ENCODE peak calls at places on chromosomes 3 and 15, in nine cellular contexts. One of them, this sample, is unnamed.

GRCh38 chr3:195757371-195757770 is 36.6 kb downstream of the MUC20 start:
- DNase-seq in tibial nerve: no peak
- DNase-seq in kidney epithelial cell: no peak
- DNase-seq in T-cell: no peak
- DNase-seq in NCI-H460: no peak
- DNase-seq in brain microvascular endothelial cell: no peak
- DNase-seq in fibroblast of the aortic adventitia: no peak
- DNase-seq in T47D: no peak
- DNase-seq in stimulated activated CD4-positive, alpha-beta T cell treated with anti-CD3 and anti-CD28 coated beads, TNF-alpha, amount 100 ng/mL, for 4 hours: no peak
- DNase-seq in this sample: no peak

GRCh38 chr3:108091498-108092259 is 848 bp upstream of the CD47 start:
- DNase-seq in tibial nerve: no peak
- DNase-seq in kidney epithelial cell: no peak
- DNase-seq in T-cell: peak
- DNase-seq in NCI-H460: no peak
- DNase-seq in brain microvascular endothelial cell: no peak
- DNase-seq in fibroblast of the aortic adventitia: no peak
- DNase-seq in T47D: peak
- DNase-seq in stimulated activated CD4-positive, alpha-beta T cell treated with anti-CD3 and anti-CD28 coated beads, TNF-alpha, amount 100 ng/mL, for 4 hours: peak
- DNase-seq in this sample: no peak

GRCh38 chr3:13620281-13620680 is 71.4 kb downstream of the FBLN2 start:
- DNase-seq in tibial nerve: no peak
- DNase-seq in kidney epithelial cell: no peak
- DNase-seq in T-cell: no peak
- DNase-seq in NCI-H460: no peak
- DNase-seq in brain microvascular endothelial cell: no peak
- DNase-seq in fibroblast of the aortic adventitia: no peak
- DNase-seq in T47D: no peak
- DNase-seq in stimulated activated CD4-positive, alpha-beta T cell treated with anti-CD3 and anti-CD28 coated beads, TNF-alpha, amount 100 ng/mL, for 4 hours: no peak
- DNase-seq in this sample: no peak

GRCh38 chr3:100100454-100100853 is 13.8 kb downstream of the FILIP1L start:
- DNase-seq in tibial nerve: no peak
- DNase-seq in kidney epithelial cell: no peak
- DNase-seq in T-cell: no peak
- DNase-seq in NCI-H460: no peak
- DNase-seq in brain microvascular endothelial cell: peak
- DNase-seq in fibroblast of the aortic adventitia: no peak
- DNase-seq in T47D: no peak
- DNase-seq in stimulated activated CD4-positive, alpha-beta T cell treated with anti-CD3 and anti-CD28 coated beads, TNF-alpha, amount 100 ng/mL, for 4 hours: no peak
- DNase-seq in this sample: no peak

GRCh38 chr3:182970811-182971418 is 9.4 kb downstream of the DCUN1D1 start:
- DNase-seq in tibial nerve: no peak
- DNase-seq in kidney epithelial cell: no peak
- DNase-seq in T-cell: no peak
- DNase-seq in NCI-H460: no peak
- DNase-seq in brain microvascular endothelial cell: no peak
- DNase-seq in fibroblast of the aortic adventitia: no peak
- DNase-seq in T47D: no peak
- DNase-seq in stimulated activated CD4-positive, alpha-beta T cell treated with anti-CD3 and anti-CD28 coated beads, TNF-alpha, amount 100 ng/mL, for 4 hours: no peak
- DNase-seq in this sample: no peak

GRCh38 chr15:33699691-33700447 is 268.4 kb upstream of the CHRM5 start:
- DNase-seq in tibial nerve: no peak
- DNase-seq in kidney epithelial cell: no peak
- DNase-seq in T-cell: no peak
- DNase-seq in NCI-H460: no peak
- DNase-seq in brain microvascular endothelial cell: no peak
- DNase-seq in fibroblast of the aortic adventitia: peak
- DNase-seq in T47D: no peak
- DNase-seq in stimulated activated CD4-positive, alpha-beta T cell treated with anti-CD3 and anti-CD28 coated beads, TNF-alpha, amount 100 ng/mL, for 4 hours: no peak
- DNase-seq in this sample: no peak

GRCh38 chr15:40844543-40844981 is 714 bp downstream of the SPINT1 start:
- DNase-seq in tibial nerve: no peak
- DNase-seq in kidney epithelial cell: no peak
- DNase-seq in T-cell: no peak
- DNase-seq in NCI-H460: no peak
- DNase-seq in brain microvascular endothelial cell: no peak
- DNase-seq in fibroblast of the aortic adventitia: no peak
- DNase-seq in T47D: no peak
- DNase-seq in stimulated activated CD4-positive, alpha-beta T cell treated with anti-CD3 and anti-CD28 coated beads, TNF-alpha, amount 100 ng/mL, for 4 hours: no peak
- DNase-seq in this sample: no peak

GRCh38 chr15:74821091-74821789 is 5.2 kb upstream of the CPLX3 start:
- DNase-seq in tibial nerve: no peak
- DNase-seq in kidney epithelial cell: no peak
- DNase-seq in T-cell: no peak
- DNase-seq in NCI-H460: no peak
- DNase-seq in brain microvascular endothelial cell: no peak
- DNase-seq in fibroblast of the aortic adventitia: no peak
- DNase-seq in T47D: no peak
- DNase-seq in stimulated activated CD4-positive, alpha-beta T cell treated with anti-CD3 and anti-CD28 coated beads, TNF-alpha, amount 100 ng/mL, for 4 hours: no peak
- DNase-seq in this sample: no peak

GRCh38 chr15:60035344-60035743 is 31.2 kb downstream of the FOXB1 start:
- DNase-seq in tibial nerve: no peak
- DNase-seq in kidney epithelial cell: no peak
- DNase-seq in T-cell: no peak
- DNase-seq in NCI-H460: peak
- DNase-seq in brain microvascular endothelial cell: no peak
- DNase-seq in fibroblast of the aortic adventitia: no peak
- DNase-seq in T47D: no peak
- DNase-seq in stimulated activated CD4-positive, alpha-beta T cell treated with anti-CD3 and anti-CD28 coated beads, TNF-alpha, amount 100 ng/mL, for 4 hours: no peak
- DNase-seq in this sample: no peak

GRCh38 chr3:13785853-13786455 is 93.9 kb downstream of the WNT7A start:
- DNase-seq in tibial nerve: no peak
- DNase-seq in kidney epithelial cell: no peak
- DNase-seq in T-cell: no peak
- DNase-seq in NCI-H460: no peak
- DNase-seq in brain microvascular endothelial cell: no peak
- DNase-seq in fibroblast of the aortic adventitia: no peak
- DNase-seq in T47D: no peak
- DNase-seq in stimulated activated CD4-positive, alpha-beta T cell treated with anti-CD3 and anti-CD28 coated beads, TNF-alpha, amount 100 ng/mL, for 4 hours: no peak
- DNase-seq in this sample: no peak

GRCh38 chr3:5231067-5231466 is 43.6 kb downstream of the EDEM1 start:
- DNase-seq in tibial nerve: no peak
- DNase-seq in kidney epithelial cell: no peak
- DNase-seq in T-cell: no peak
- DNase-seq in NCI-H460: no peak
- DNase-seq in brain microvascular endothelial cell: no peak
- DNase-seq in fibroblast of the aortic adventitia: no peak
- DNase-seq in T47D: no peak
- DNase-seq in stimulated activated CD4-positive, alpha-beta T cell treated with anti-CD3 and anti-CD28 coated beads, TNF-alpha, amount 100 ng/mL, for 4 hours: no peak
- DNase-seq in this sample: no peak

GRCh38 chr3:174495231-174495755 is 363.8 kb upstream of the NAALADL2 start:
- DNase-seq in tibial nerve: no peak
- DNase-seq in kidney epithelial cell: no peak
- DNase-seq in T-cell: no peak
- DNase-seq in NCI-H460: no peak
- DNase-seq in brain microvascular endothelial cell: peak
- DNase-seq in fibroblast of the aortic adventitia: peak
- DNase-seq in T47D: no peak
- DNase-seq in stimulated activated CD4-positive, alpha-beta T cell treated with anti-CD3 and anti-CD28 coated beads, TNF-alpha, amount 100 ng/mL, for 4 hours: no peak
- DNase-seq in this sample: no peak

This sample was measured in keratinocyte.